ENCODE peak calls at places on chromosome 20, in seven cellular contexts. J is HFF-Myc, G is breast epithelium, W is fibroblast of pulmonary artery, Z is tibial artery, X is neural progenitor cell, C is testis. V is an unnamed sample.

GRCh38 chr20:53162251-53162835 is 190.2 kb downstream of the TSHZ2 start:
- DNase-seq in J (no peak), G (no peak), W (peak; percentile 48), Z (no peak), X (peak; percentile 65), C (peak; percentile 53), V (peak; percentile 64)

GRCh38 chr20:48724891-48725588 is 102.8 kb downstream of the PREX1 start:
- DNase-seq in J (no peak), G (no peak), W (no peak), Z (no peak), X (peak; percentile 19), C (no peak), V (no peak)

GRCh38 chr20:45313065-45313695 is 5.1 kb upstream of the MATN4 start:
- DNase-seq in J (no peak), G (no peak), W (no peak), Z (no peak), X (no peak), C (no peak), V (no peak)

GRCh38 chr20:15673206-15673605 is 900.0 kb downstream of the KIF16B start:
- DNase-seq in J (peak; percentile 67), G (no peak), W (peak; percentile 61), Z (no peak), X (no peak), C (no peak), V (peak; percentile 64)

GRCh38 chr20:434661-435419 is 26.7 kb downstream of the RBCK1 start:
- DNase-seq in J (no peak), G (no peak), W (no peak), Z (no peak), X (no peak), C (no peak), V (no peak)

GRCh38 chr20:38098952-38099351 is 65.4 kb downstream of the RPRD1B start:
- DNase-seq in J (no peak), G (no peak), W (no peak), Z (no peak), X (no peak), C (no peak), V (no peak)

GRCh38 chr20:3652217-3652616 is 11.0 kb downstream of the GFRA4 start:
- DNase-seq in J (no peak), G (no peak), W (no peak), Z (no peak), X (no peak), C (no peak), V (no peak)

GRCh38 chr20:17442588-17442987 is 88.6 kb downstream of the BFSP1 start:
- DNase-seq in J (no peak), G (no peak), W (no peak), Z (no peak), X (peak; percentile 63), C (no peak), V (peak; percentile 2)

GRCh38 chr20:1001981-1002681 is at the start of gene RSPO4:
- DNase-seq in J (no peak), G (peak; percentile 30), W (no peak), Z (peak; percentile 62), X (peak; percentile 64), C (no peak), V (no peak)

GRCh38 chr20:58741384-58741783 is 48.8 kb downstream of the NPEPL1 start:
- DNase-seq in J (no peak), G (no peak), W (no peak), Z (no peak), X (no peak), C (no peak), V (no peak)

GRCh38 chr20:34195355-34195754 is 45.9 kb upstream of the ASIP start:
- DNase-seq in J (no peak), G (no peak), W (no peak), Z (no peak), X (peak; percentile 23), C (no peak), V (no peak)

GRCh38 chr20:41424546-41424945 is 57.9 kb upstream of the EMILIN3 start:
- DNase-seq in J (no peak), G (no peak), W (no peak), Z (no peak), X (no peak), C (no peak), V (no peak)

GRCh38 chr20:47586648-47587306 is 85.1 kb downstream of the NCOA3 start:
- DNase-seq in J (peak; percentile 40), G (no peak), W (peak; percentile 65), Z (no peak), X (peak; percentile 21), C (no peak), V (peak; percentile 63)

GRCh38 chr20:47857994-47858557 is 72.8 kb upstream of the SULF2 start:
- DNase-seq in J (no peak), G (no peak), W (peak; percentile 65), Z (no peak), X (no peak), C (no peak), V (no peak)

GRCh38 chr20:13995086-13995665 is at the start of gene MACROD2:
- DNase-seq in J (peak; percentile 40), G (peak; percentile 94), W (peak; percentile 73), Z (peak; percentile 93), X (peak; percentile 98), C (peak; percentile 96), V (peak; percentile 83)

GRCh38 chr20:546353-546752 is 2.8 kb upstream of the CSNK2A1 start:
- DNase-seq in J (no peak), G (no peak), W (no peak), Z (no peak), X (no peak), C (no peak), V (no peak)

GRCh38 chr20:9211016-9211760 is 142.3 kb downstream of the PLCB4 start:
- DNase-seq in J (no peak), G (no peak), W (no peak), Z (no peak), X (no peak), C (peak; percentile 47), V (no peak)

GRCh38 chr20:44295995-44296394 is 15.0 kb downstream of the FITM2 start:
- DNase-seq in J (no peak), G (no peak), W (no peak), Z (no peak), X (no peak), C (no peak), V (no peak)

GRCh38 chr20:50085481-50086365 is 27.2 kb downstream of the UBE2V1 start:
- DNase-seq in J (no peak), G (no peak), W (peak; percentile 77), Z (peak; percentile 59), X (peak; percentile 85), C (peak; percentile 34), V (peak; percentile 82)

GRCh38 chr20:45095753-45096371 is 5.1 kb downstream of the KCNS1 start:
- DNase-seq in J (peak; percentile 41), G (no peak), W (peak; percentile 78), Z (no peak), X (peak; percentile 80), C (peak; percentile 78), V (peak; percentile 78)

GRCh38 chr20:10649817-10650200 is 24.0 kb downstream of the JAG1 start:
- DNase-seq in J (no peak), G (no peak), W (no peak), Z (no peak), X (no peak), C (no peak), V (no peak)
- TF ChIP-seq CTCF in J (no peak), G (no peak), W (no peak), Z (no peak), X (no peak), C (no peak), V (no peak)

GRCh38 chr20:59835057-59835447 is 98.4 kb downstream of the SYCP2 start:
- DNase-seq in J (no peak), G (no peak), W (no peak), Z (no peak), X (no peak), C (peak; percentile 14), V (peak; percentile 1)

GRCh38 chr20:59837623-59838394 is 95.6 kb downstream of the SYCP2 start:
- DNase-seq in J (no peak), G (no peak), W (no peak), Z (no peak), X (no peak), C (peak; percentile 10), V (peak; percentile 1)

GRCh38 chr20:59835448-59836395 is 97.7 kb downstream of the SYCP2 start:
- DNase-seq in J (no peak), G (peak; percentile 47), W (peak; percentile 14), Z (peak; percentile 66), X (peak; percentile 86), C (peak; percentile 68), V (peak; percentile 18)

GRCh38 chr20:59839372-59839771 is 94.1 kb downstream of the SYCP2 start:
- DNase-seq in J (no peak), G (no peak), W (no peak), Z (no peak), X (no peak), C (no peak), V (no peak)

DNA sequence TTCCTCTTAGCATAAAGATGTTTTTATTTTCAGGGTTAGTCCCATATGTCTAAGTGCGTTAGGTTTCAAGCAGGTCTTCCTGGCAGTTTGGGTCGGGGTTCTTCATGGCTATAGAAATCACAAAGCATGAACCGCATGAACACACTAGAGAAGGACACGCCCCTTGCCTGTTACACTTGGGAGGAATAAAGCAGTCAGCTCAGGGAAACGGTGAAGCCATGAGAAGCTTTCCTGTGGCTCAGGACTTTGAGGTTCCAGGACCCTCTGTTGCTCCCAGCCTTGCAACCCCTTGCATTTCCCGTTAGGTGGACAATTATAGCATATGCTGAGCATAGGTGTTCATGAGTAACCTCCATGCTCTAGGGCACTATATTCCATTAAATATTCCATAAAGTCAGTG is 96.7 kb downstream of the SYCP2 start:
- DNase-seq in J (no peak), G (no peak), W (no peak), Z (no peak), X (no peak), C (peak; percentile 10), V (no peak)
- TF ChIP-seq CTCF in J (no peak), G (no peak), W (no peak), Z (no peak), X (no peak), C (no peak), V (no peak)

GRCh38 chr20:55004044-55004443 is 528.7 kb downstream of the DOK5 start:
- DNase-seq in J (no peak), G (no peak), W (no peak), Z (no peak), X (no peak), C (no peak), V (no peak)
- TF ChIP-seq CTCF in J (no peak), G (no peak), W (no peak), Z (no peak), X (no peak), C (no peak), V (no peak)

GRCh38 chr20:62238569-62239277 is 402 bp downstream of the OSBPL2 start:
- DNase-seq in J (no peak), G (no peak), W (no peak), Z (no peak), X (peak; percentile 41), C (peak; percentile 31), V (peak; percentile 15)
- TF ChIP-seq CTCF in J (no peak), G (no peak), W (no peak), Z (no peak), X (no peak), C (no peak), V (no peak)

V was measured in choroid plexus epithelial cell.